ENCODE peak calls at places on chromosomes 4 and X, in eight cellular contexts. G, Z, K, Y, Q, F, A and J are unnamed samples.
A peak's percentile ranks its signal among the peaks of the same experiment; 100 is the strongest.

GRCh38 chrX:43805579-43805978 is 76.7 kb downstream of the MAOB start:
- DNase-seq in Y (no peak), F (no peak), A (no peak), Z (no peak), Q (no peak), G (no peak), K (peak; percentile 17), J (no peak)

GRCh38 chrX:126658447-126658846 is 105.8 kb upstream of the DCAF12L1 start:
- DNase-seq in G (no peak), Q (no peak), K (no peak), A (no peak), Z (no peak), Y (no peak), F (no peak), J (no peak)

GRCh38 chr4:154707877-154708276 is 35.9 kb upstream of the LRAT start:
- DNase-seq in K (no peak), Q (no peak), A (no peak), F (peak; percentile 88), Z (no peak), Y (no peak), G (peak; percentile 17), J (no peak)

GRCh38 chrX:12372111-12372510 is 233.8 kb downstream of the FRMPD4 start:
- DNase-seq in Y (no peak), A (no peak), Z (no peak), Q (peak; percentile 46), G (no peak), F (no peak), K (no peak), J (no peak)

GRCh38 chrX:7159132-7159861 is 11.3 kb upstream of the PUDP start:
- DNase-seq in A (no peak), Q (no peak), F (no peak), K (peak; percentile 34), G (peak; percentile 66), Y (no peak), Z (no peak), J (no peak)

GRCh38 chr4:150682126-150682525 is 100.2 kb downstream of the MAB21L2 start:
- DNase-seq in G (no peak), Q (no peak), Z (no peak), A (no peak), F (no peak), Y (no peak), K (no peak), J (no peak)

GRCh38 chrX:122504026-122504425 is 680.1 kb upstream of the GRIA3 start:
- DNase-seq in F (no peak), G (no peak), Z (no peak), Q (no peak), Y (no peak), K (no peak), A (no peak), J (no peak)

GRCh38 chr4:3732076-3733028 is 33.8 kb upstream of the ADRA2C start:
- DNase-seq in A (no peak), Y (no peak), Z (peak; percentile 56), Q (no peak), K (no peak), F (no peak), G (no peak), J (no peak)

GRCh38 chr4:81040175-81040659 is 9.7 kb downstream of the BMP3 start:
- DNase-seq in F (no peak), Q (peak; percentile 71), A (no peak), K (peak; percentile 11), Y (no peak), G (no peak), Z (peak; percentile 15), J (peak; percentile 8)

GRCh38 chrX:49019050-49019449 is 17.0 kb upstream of the GRIPAP1 start:
- DNase-seq in A (no peak), G (no peak), Y (peak; percentile 20), K (no peak), Z (no peak), Q (no peak), F (no peak), J (no peak)

GRCh38 chrX:133495464-133496391 is 80.4 kb upstream of the GPC4 start:
- DNase-seq in F (no peak), K (peak; percentile 4), Q (peak; percentile 2), G (peak; percentile 27), Y (no peak), A (peak; percentile 89), Z (no peak), J (no peak)

GRCh38 chr4:20037745-20038144 is 214.0 kb upstream of the SLIT2 start:
- DNase-seq in Z (no peak), K (no peak), Y (no peak), A (no peak), Q (no peak), G (no peak), F (no peak), J (no peak)

GRCh38 chr4:38311495-38311894 is 351.3 kb downstream of the PTTG2 start:
- DNase-seq in A (no peak), G (no peak), Q (no peak), Y (no peak), F (no peak), Z (no peak), K (no peak), J (no peak)
- H3K27ac ChIP-seq in A (no peak overlapping the region), G (no peak overlapping the region), Q (no peak overlapping the region), Y (peak overlapping the region; percentile 61), F (no peak overlapping the region), Z (no peak overlapping the region), K (no peak overlapping the region), J (no peak overlapping the region)

GRCh38 chr4:107838138-107838618 is 13.4 kb downstream of the SGMS2 start:
- DNase-seq in G (no peak), Z (no peak), K (no peak), F (no peak), Y (no peak), Q (no peak), A (no peak), J (peak; percentile 61)
- TF ChIP-seq POLR2AphosphoS5 in G (no peak), Z (no peak), K (no peak), F (no peak), Y (no peak), Q (no peak), A (no peak), J (no peak)

GRCh38 chr4:169658196-169658595 is 37.8 kb downstream of the CLCN3 start:
- DNase-seq in Z (no peak), A (no peak), Q (no peak), K (no peak), F (no peak), G (no peak), Y (no peak), J (no peak)
- H3K27ac ChIP-seq in Z (peak overlapping the region; percentile 99), A (no peak overlapping the region), Q (no peak overlapping the region), K (peak overlapping the region; percentile 78), F (peak overlapping the region; percentile 79), G (peak overlapping the region; percentile 92), Y (no peak overlapping the region), J (no peak overlapping the region)

DNA sequence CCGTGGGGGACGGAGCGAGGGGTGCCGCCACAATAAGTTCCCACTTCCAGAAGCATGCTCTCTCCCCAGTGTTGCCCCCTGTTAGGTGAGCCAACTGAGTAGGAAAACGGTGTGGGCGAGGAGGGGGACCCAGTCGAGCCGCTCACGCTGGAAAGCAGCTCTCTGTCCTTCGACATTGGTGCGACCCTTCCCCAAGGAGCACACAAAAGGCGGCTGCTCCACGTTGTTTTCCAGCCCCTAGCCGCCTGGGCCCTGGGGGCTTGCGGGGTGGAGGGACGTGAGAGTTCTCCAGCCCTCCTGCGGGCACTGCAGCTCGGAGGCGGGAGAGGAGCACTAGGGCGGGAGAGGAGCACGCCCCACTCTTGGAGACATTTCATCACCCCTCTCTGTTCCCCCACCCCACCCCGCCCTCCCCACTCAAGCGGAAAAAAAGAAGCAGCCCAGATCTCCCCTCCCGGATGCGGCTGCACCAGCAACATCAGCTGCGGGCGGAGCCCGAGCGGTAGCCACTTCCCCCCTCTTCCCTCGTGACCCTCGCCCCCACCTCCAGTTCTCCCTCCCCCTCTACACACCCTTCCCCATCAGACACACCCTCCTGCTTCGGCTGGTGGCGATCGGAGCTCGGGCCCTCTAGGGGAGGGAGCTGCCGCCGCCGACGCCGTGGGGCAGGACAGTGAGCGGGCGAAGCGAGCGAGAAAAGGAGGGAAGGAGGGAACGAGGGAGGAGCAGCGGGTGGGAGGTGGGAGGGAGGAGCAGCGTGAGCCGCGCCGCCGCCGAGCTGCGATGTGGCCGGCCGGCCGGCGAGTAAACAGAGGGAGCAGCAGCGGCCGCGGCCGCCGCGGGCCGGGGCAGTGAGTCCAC is at the start of gene DOCK11:
- DNase-seq in Z (peak; percentile 84), A (peak; percentile 95), G (peak; percentile 34), Q (peak; percentile 71), F (no peak), Y (peak; percentile 95), K (peak; percentile 14), J (peak; percentile 80)
- TF ChIP-seq POLR2AphosphoS5 in Z (no peak), A (peak; percentile 63), G (no peak), Q (peak; percentile 66), F (no peak), Y (peak; percentile 95), K (peak; percentile 32), J (peak; percentile 30)

GRCh38 chr4:10102981-10103330 is 13.6 kb downstream of the WDR1 start:
- DNase-seq in G (no peak), F (no peak), K (no peak), A (no peak), Y (no peak), Q (no peak), Z (no peak), J (no peak)

GRCh38 chr4:10105421-10105820 is 11.2 kb downstream of the WDR1 start:
- DNase-seq in A (no peak), G (no peak), K (no peak), Q (no peak), F (no peak), Z (no peak), Y (no peak), J (no peak)

GRCh38 chr4:10104991-10105276 is 11.7 kb downstream of the WDR1 start:
- DNase-seq in F (no peak), G (no peak), Y (no peak), A (no peak), Q (no peak), Z (no peak), K (no peak), J (no peak)

GRCh38 chr4:10105920-10106319 is 10.7 kb downstream of the WDR1 start:
- DNase-seq in F (no peak), G (no peak), A (no peak), Q (no peak), K (no peak), Y (no peak), Z (no peak), J (no peak)

GRCh38 chr4:10104211-10104990 is 12.2 kb downstream of the WDR1 start:
- DNase-seq in F (no peak), A (no peak), Q (no peak), Z (no peak), Y (no peak), G (no peak), K (no peak), J (no peak)
- H3K27ac ChIP-seq in F (no peak overlapping the region), A (peak overlapping the region; percentile 97), Q (no peak overlapping the region), Z (no peak overlapping the region), Y (no peak overlapping the region), G (peak overlapping the region; percentile 76), K (peak overlapping the region; percentile 80), J (no peak overlapping the region)

GRCh38 chr4:75935628-75936027 is 5.2 kb downstream of the NAAA start:
- DNase-seq in K (no peak), A (no peak), G (no peak), F (no peak), Z (no peak), Y (no peak), Q (no peak), J (no peak)

GRCh38 chr4:75939890-75940691 is 722 bp downstream of the NAAA start:
- DNase-seq in Z (peak; percentile 58), Y (peak; percentile 95), G (peak; percentile 38), K (peak; percentile 53), F (peak; percentile 36), A (peak; percentile 84), Q (peak; percentile 84), J (peak; percentile 43)

GRCh38 chr4:75940692-75941253 is at the start of gene NAAA:
- DNase-seq in F (peak; percentile 51), G (peak; percentile 55), Y (peak; percentile 98), A (peak; percentile 92), Z (peak; percentile 92), K (peak; percentile 82), Q (peak; percentile 93), J (peak; percentile 85)
- TF ChIP-seq POLR2AphosphoS5 in F (peak; percentile 65), G (no peak), Y (peak; percentile 90), A (peak; percentile 57), Z (no peak), K (peak; percentile 3), Q (peak; percentile 67), J (no peak)